ENCODE peak calls at places on chromosomes 5 and 9, in eight cellular contexts. O is epithelial cell of esophagus; B is kidney glomerular epithelial cell; C is T-helper 22 cell; N is activated CD4-positive, CD25-positive, alpha-beta regulatory T cell treated with anti-CD3 and anti-CD28 coated beads, Interleukin-2, amount 50 U/mL, for 16 hours; K is chondrocyte; S is T-cell; Y is A172. T is an unnamed sample.

GRCh38 chr9:17837931-17838330 is 259.1 kb downstream of the SH3GL2 start:
- DNase-seq in O (no peak), B (no peak), C (no peak), N (no peak), K (no peak), S (no peak), Y (no peak), T (no peak)

GRCh38 chr5:179762079-179762780 is 29.6 kb downstream of the MAML1 start:
- DNase-seq in O (peak; percentile 38), B (no peak), C (no peak), N (no peak), K (no peak), S (peak; percentile 21), Y (peak; percentile 64), T (peak; percentile 42)

GRCh38 chr9:1051286-1052118 is 1.3 kb downstream of the DMRT2 start:
- DNase-seq in O (peak; percentile 60), B (no peak), C (no peak), N (no peak), K (no peak), S (no peak), Y (no peak), T (no peak)

GRCh38 chr9:89992326-89993208 is 387.8 kb downstream of the GADD45G start:
- DNase-seq in O (no peak), B (no peak), C (no peak), N (no peak), K (no peak), S (no peak), Y (no peak), T (no peak)

GRCh38 chr5:113176734-113177133 is 200.1 kb downstream of the DCP2 start:
- DNase-seq in O (no peak), B (no peak), C (no peak), N (no peak), K (no peak), S (no peak), Y (no peak), T (no peak)

GRCh38 chr9:92668746-92669526 is 995 bp downstream of the IPPK start:
- DNase-seq in O (peak; percentile 79), B (peak; percentile 66), C (no peak), N (no peak), K (no peak), S (no peak), Y (peak; percentile 48), T (peak; percentile 62)

GRCh38 chr5:1521054-1521453 is 2.7 kb downstream of the LPCAT1 start:
- DNase-seq in O (no peak), B (no peak), C (no peak), N (no peak), K (no peak), S (no peak), Y (no peak), T (no peak)

GRCh38 chr5:32505718-32506117 is 61.2 kb upstream of the ZFR start:
- DNase-seq in O (peak; percentile 86), B (no peak), C (no peak), N (no peak), K (no peak), S (no peak), Y (no peak), T (peak; percentile 4)

GRCh38 chr5:139385061-139385889 is 2.2 kb upstream of the SLC23A1 start:
- DNase-seq in O (peak; percentile 20), B (no peak), C (no peak), N (no peak), K (peak; percentile 11), S (no peak), Y (no peak), T (no peak)

GRCh38 chr9:18739127-18739526 is 265.2 kb downstream of the ADAMTSL1 start:
- DNase-seq in O (no peak), B (no peak), C (no peak), N (no peak), K (no peak), S (no peak), Y (no peak), T (no peak)

GRCh38 chr5:60295423-60295822 is 401.9 kb upstream of the PDE4D start:
- DNase-seq in O (peak; percentile 59), B (peak; percentile 49), C (no peak), N (no peak), K (no peak), S (no peak), Y (peak; percentile 56), T (peak; percentile 32)

GRCh38 chr9:74379718-74380117 is 117.4 kb upstream of the RORB start:
- DNase-seq in O (peak; percentile 78), B (peak; percentile 39), C (no peak), N (no peak), K (no peak), S (no peak), Y (peak; percentile 7), T (peak; percentile 42)

T was measured in renal cortical epithelial cell.